ENCODE peak calls at places on chromosome 20, in five cellular contexts. Y, Q, M, P and X are unnamed samples.

GRCh38 chr20:32485126-32485769 is 99.9 kb downstream of the NOL4L start:
- DNase-seq in Q (peak; percentile 56), Y (no peak), M (peak; percentile 78), P (peak; percentile 47), X (peak; percentile 82)

GRCh38 chr20:63823691-63824311 is 7.3 kb downstream of the ZBTB46 start:
- DNase-seq in M (no peak), P (no peak), Q (no peak), Y (no peak), X (no peak)

GRCh38 chr20:2651772-2652723 is at the start of gene NOP56:
- DNase-seq in Q (peak; percentile 85), P (peak; percentile 70), Y (peak; percentile 68), M (peak; percentile 93), X (peak; percentile 93)

GRCh38 chr20:48731581-48731980 is 96.2 kb downstream of the PREX1 start:
- DNase-seq in Q (no peak), P (no peak), Y (no peak), M (no peak), X (no peak)

GRCh38 chr20:24488064-24488799 is 18.8 kb downstream of the SYNDIG1 start:
- DNase-seq in Y (no peak), Q (no peak), M (no peak), P (no peak), X (no peak)

GRCh38 chr20:62778058-62778457 is 18.2 kb upstream of the MRGBP start:
- DNase-seq in M (no peak), P (no peak), Q (no peak), Y (no peak), X (no peak)

GRCh38 chr20:63453029-63453523 is 19.4 kb downstream of the KCNQ2 start:
- DNase-seq in P (no peak), M (no peak), Q (no peak), Y (no peak), X (peak; percentile 57)

GRCh38 chr20:3781153-3781910 is at the start of gene SPEF1:
- DNase-seq in P (no peak), Y (peak; percentile 71), Q (no peak), M (no peak), X (peak; percentile 73)

GRCh38 chr20:62212309-62212708 is 7.8 kb downstream of the HRH3 start:
- DNase-seq in M (no peak), Y (no peak), P (no peak), Q (no peak), X (no peak)